ENCODE peak calls at places on chromosomes 5 and 9, in seven cellular contexts. H is OCI-LY7, B is right lobe of liver, P is endodermal cell, G is ovary, U is PC-3, Q is pancreas. L is an unnamed sample. For H3K4me1, the result is how much of the 10 kb centered on the place peaks cover.

GRCh38 chr5:16539169-16539666 is 73.6 kb upstream of the ZNF622 start:
- DNase-seq in U (peak), H (no peak), G (peak), B (peak), Q (peak), P (no peak), L (peak)

GRCh38 chr9:132488611-132489010 is 78.6 kb downstream of the CFAP77 start:
- DNase-seq in B (no peak), U (no peak), H (no peak), P (no peak), Q (no peak), G (no peak), L (no peak)

GRCh38 chr5:79590395-79590999 is 21.7 kb upstream of the TENT2 start:
- DNase-seq in U (no peak), G (no peak), P (no peak), H (no peak), Q (no peak), B (no peak), L (no peak)

GRCh38 chr9:79489241-79490000 is 82.3 kb upstream of the TLE4 start:
- DNase-seq in H (no peak), U (peak), G (no peak), Q (no peak), B (no peak), P (no peak), L (peak)

GRCh38 chr5:89572696-89573095 is 689.7 kb upstream of the MEF2C start:
- DNase-seq in B (no peak), Q (no peak), U (no peak), G (no peak), H (no peak), P (no peak), L (peak)

GRCh38 chr9:34591911-34592866 is 2.7 kb upstream of the CNTFR start:
- DNase-seq in B (no peak), Q (no peak), U (no peak), H (no peak), P (no peak), G (no peak), L (no peak)

GRCh38 chr9:22157271-22157670 is 148.2 kb upstream of the CDKN2B start:
- DNase-seq in P (no peak), G (no peak), Q (no peak), B (no peak), U (no peak), H (no peak), L (no peak)

GRCh38 chr9:35172878-35173277 is 11.1 kb downstream of the UNC13B start:
- DNase-seq in Q (no peak), P (no peak), H (no peak), U (no peak), B (no peak), G (no peak), L (no peak)

GRCh38 chr5:13325765-13326164 is 618.7 kb downstream of the DNAH5 start:
- DNase-seq in B (no peak), Q (no peak), P (no peak), H (no peak), G (no peak), U (peak), L (no peak)

GRCh38 chr9:35516481-35516880 is 26.6 kb downstream of the RUSC2 start:
- DNase-seq in H (no peak), Q (no peak), U (peak), P (no peak), G (no peak), B (no peak), L (peak)

GRCh38 chr5:16547200-16547842 is 69.5 kb downstream of the RETREG1 start:
- DNase-seq in B (no peak), G (no peak), Q (no peak), H (no peak), P (no peak), U (no peak), L (no peak)

GRCh38 chr5:66436721-66437120 is 159.5 kb upstream of the MAST4 start:
- DNase-seq in G (no peak), U (peak), H (peak), P (peak), Q (no peak), B (no peak), L (no peak)

GRCh38 chr9:128685636-128686489 is 3.2 kb upstream of the SET start:
- DNase-seq in G (no peak), U (no peak), H (peak), B (no peak), Q (no peak), P (peak), L (no peak)

GRCh38 chr5:81117566-81117965 is 115.6 kb upstream of the CKMT2 start:
- DNase-seq in B (no peak), P (no peak), G (no peak), Q (no peak), H (no peak), U (no peak), L (no peak)

GRCh38 chr9:109816490-109816889 is 36.5 kb downstream of the PALM2AKAP2 start:
- DNase-seq in H (no peak), Q (no peak), P (no peak), G (no peak), B (no peak), U (peak), L (peak)

GRCh38 chr5:123530728-123531127 is 18.8 kb downstream of the CSNK1G3 start:
- DNase-seq in Q (no peak), P (no peak), G (no peak), B (no peak), H (no peak), U (no peak), L (no peak)

GRCh38 chr5:55921617-55922016 is 70.5 kb downstream of the IL31RA start:
- DNase-seq in P (no peak), H (no peak), B (no peak), U (no peak), Q (no peak), G (no peak), L (peak)

GRCh38 chr5:81486711-81487110 is 92.8 kb upstream of the ACOT12 start:
- DNase-seq in Q (no peak), U (no peak), B (no peak), G (no peak), P (no peak), H (no peak), L (no peak)

GRCh38 chr9:123323482-123324013 is 32.4 kb upstream of the CRB2 start:
- DNase-seq in H (no peak), P (no peak), U (no peak), Q (no peak), B (no peak), G (no peak), L (no peak)

GRCh38 chr9:130243015-130243881 is 22.3 kb upstream of the HMCN2 start:
- DNase-seq in P (peak), G (peak), U (peak), Q (peak), B (peak), H (peak), L (peak)
- H3K4me3 ChIP-seq in P (no peak), G (no peak), U (no peak), Q (no peak), B (peak), H (peak), L (no peak)

GRCh38 chr5:160442824-160443431 is 21.3 kb downstream of the PTTG1 start:
- DNase-seq in G (no peak), Q (no peak), H (no peak), U (no peak), P (no peak), B (no peak), L (no peak)

GRCh38 chr5:160439205-160439600 is 17.5 kb downstream of the PTTG1 start:
- DNase-seq in G (peak), H (peak), Q (peak), B (peak), P (peak), U (peak), L (peak)

GRCh38 chr5:160436017-160436416 is 14.4 kb downstream of the PTTG1 start:
- DNase-seq in Q (no peak), U (no peak), B (no peak), H (no peak), P (no peak), G (no peak), L (no peak)

GRCh38 chr5:160441352-160441781 is 19.7 kb downstream of the PTTG1 start:
- DNase-seq in H (no peak), U (no peak), P (no peak), G (no peak), Q (no peak), B (no peak), L (peak)

DNA sequence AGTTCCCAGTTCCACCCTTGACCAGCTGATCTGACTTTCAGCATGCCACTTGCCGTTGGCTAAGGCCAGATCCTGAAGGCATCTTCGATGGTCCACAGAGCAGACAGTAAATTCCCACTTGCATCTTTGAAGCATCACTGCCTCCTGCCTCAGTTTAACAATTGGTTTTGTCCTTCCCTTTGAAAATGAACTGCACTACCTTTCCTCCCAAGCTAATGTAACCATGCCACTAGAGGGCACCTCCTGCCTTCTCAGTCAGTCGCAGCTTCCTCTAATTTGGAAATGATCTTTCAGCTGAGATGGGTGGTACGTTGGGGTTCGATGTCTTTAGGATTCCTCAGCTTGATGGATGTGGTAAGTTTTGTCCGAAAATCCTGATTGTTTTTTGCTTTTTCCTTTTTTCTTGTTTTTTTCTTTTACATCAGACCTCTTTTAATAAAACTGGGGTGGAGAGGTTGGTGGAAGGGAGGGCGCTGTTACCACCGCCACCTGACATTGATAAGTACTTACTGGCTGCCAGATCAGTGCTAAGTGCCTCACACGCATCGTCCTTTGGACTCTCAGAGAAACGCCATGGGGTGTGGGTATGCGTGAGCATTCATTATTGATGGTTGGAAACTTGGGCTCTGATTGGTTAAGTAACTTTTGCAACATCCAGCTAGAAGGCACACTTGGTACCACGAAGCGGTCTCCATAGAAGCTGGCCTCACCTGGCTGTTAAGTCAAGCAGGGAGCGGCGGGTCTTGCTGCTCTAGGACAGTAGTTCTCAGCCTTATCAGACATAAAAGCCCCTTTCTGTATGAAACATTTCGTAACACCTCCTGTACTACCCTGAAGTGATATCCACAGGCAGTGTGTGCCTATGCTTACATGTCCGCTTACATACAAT is 16.9 kb downstream of the PTTG1 start:
- DNase-seq in Q (no peak), G (peak), H (peak), U (peak), B (no peak), P (peak), L (peak)
- H3K27ac ChIP-seq in Q (no peak), G (no peak), H (no peak), U (no peak), B (no peak), P (no peak), L (no peak)

DNA sequence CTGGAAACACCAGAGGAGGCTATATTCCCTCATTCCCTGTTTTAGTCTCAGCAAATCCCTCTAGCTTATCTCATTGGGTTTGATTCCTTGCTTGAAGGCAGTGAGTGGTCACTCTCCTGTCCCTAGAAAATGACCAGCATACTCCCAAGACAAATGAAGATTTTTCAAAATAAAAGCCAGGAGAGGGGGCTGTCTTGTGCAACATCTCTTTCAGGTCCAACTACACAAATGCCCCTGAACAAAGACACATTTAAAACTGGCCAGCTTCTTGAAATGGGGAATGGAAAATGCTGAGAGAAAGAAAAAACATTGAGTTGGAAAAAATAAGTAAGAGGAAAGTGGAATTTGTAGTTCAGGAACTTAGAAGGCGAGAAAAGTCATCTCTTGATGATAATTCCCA is 49.3 kb upstream of the FAM169A start:
- DNase-seq in H (no peak), U (no peak), Q (no peak), B (no peak), P (no peak), G (no peak), L (no peak)
- H3K4me1 ChIP-seq in H (under half), U (under half), Q (under half), B (under half), P (under half), G (under half), L (under half)

DNA sequence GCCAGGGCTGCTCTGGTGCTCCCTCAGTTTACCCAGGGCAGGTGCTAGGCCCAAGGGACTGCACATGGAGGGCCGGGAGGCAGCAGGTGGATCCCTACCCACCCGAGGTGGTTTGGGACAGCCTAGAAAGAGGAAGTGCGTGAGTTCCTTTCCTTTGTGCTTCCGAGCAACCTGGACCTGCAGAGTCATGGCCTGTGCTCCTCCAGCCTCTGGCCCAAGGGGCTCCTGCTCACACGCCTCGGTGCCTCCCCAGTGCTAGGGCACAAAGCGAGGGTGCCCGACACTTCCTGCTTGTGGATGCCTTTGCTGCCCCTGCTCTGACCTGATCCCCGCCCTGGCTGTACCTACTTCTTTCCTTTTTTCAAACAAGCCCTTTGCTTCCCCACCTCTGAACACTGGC is 79.3 kb downstream of the RXRA start:
- DNase-seq in P (no peak), H (peak), U (no peak), G (no peak), B (no peak), Q (no peak), L (no peak)
- H3K4me3 ChIP-seq in P (no peak), H (no peak), U (no peak), G (no peak), B (no peak), Q (no peak), L (no peak)

DNA sequence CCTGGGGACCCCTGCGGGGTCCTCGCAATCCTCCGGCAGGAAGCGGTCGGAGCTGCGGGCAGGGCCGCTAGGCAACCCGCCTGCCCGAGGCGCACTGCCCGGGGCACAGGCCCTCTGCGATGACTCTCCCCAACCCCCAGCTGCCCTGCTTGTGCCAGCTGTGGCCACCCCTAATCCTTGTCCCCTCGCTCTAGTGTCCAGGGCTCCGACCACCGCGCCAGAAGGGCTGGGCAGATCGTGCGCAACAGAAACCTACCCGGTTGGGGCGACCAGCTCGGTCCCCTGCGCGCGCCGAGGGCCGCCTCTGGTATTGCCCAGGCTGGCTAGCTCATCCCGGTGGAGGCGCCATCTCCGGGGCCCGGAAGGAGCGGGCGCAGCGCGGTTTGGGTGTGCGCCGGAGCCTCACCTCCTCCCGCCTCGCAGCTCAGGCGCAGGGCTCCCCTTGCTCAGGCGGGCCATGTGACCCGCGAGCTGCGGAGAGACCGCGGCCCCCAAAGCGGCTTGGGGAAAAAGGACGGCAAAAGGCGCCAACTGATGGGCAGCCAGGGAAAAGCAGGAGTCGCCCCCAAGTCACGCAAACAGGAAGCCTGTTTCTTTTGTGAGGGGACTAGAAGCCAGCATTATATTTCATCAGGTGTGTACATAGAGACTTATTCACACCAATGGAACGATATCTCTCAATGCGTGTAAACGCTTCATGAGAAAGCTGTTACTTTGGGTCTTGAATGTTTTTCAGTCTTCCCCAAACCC is 46.8 kb upstream of the RNF20 start:
- DNase-seq in Q (peak), U (no peak), P (peak), G (peak), B (peak), H (no peak), L (peak)
- H3K27ac ChIP-seq in Q (peak), U (no peak), P (no peak), G (peak), B (peak), H (no peak), L (peak)

GRCh38 chr9:5532301-5532700 is 22.0 kb downstream of the PDCD1LG2 start:
- DNase-seq in Q (no peak), H (no peak), G (no peak), P (no peak), B (no peak), U (no peak), L (no peak)
- H3K4me1 ChIP-seq in Q (under half), H (under half), G (under half), P (under half), B (under half), U (under half), L (under half)

DNA sequence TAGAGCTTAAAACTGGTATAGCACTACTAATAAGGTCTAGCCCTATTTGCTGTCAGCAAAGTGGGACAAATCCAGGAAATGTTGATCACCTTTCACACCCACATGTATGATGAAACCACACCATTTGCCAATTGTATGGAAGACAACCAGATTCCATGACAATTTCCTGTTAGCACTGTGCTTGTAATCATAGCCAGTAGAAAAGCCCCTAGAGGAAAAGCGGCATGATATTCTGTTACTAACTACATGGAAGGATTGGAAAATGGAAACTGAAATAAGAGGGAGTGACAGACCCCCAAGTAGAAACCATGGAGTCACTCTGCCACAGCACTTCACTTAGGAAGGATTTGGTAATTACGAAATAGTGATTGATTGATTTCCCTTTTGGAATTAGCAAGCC is 923 bp downstream of the SPATA6L start:
- DNase-seq in U (no peak), Q (no peak), P (no peak), B (no peak), H (no peak), G (no peak), L (no peak)
- H3K4me3 ChIP-seq in U (peak), Q (peak), P (peak), B (peak), H (no peak), G (peak), L (no peak)

GRCh38 chr9:120904061-120904998 is 22.3 kb downstream of the TRAF1 start:
- DNase-seq in U (no peak), Q (no peak), G (no peak), H (peak), B (no peak), P (no peak), L (no peak)

GRCh38 chr9:120901704-120902103 is 24.7 kb upstream of the PHF19 start:
- DNase-seq in B (no peak), H (peak), G (no peak), Q (no peak), U (no peak), P (no peak), L (no peak)

GRCh38 chr9:120904999-120905793 is 21.4 kb downstream of the TRAF1 start:
- DNase-seq in P (no peak), Q (no peak), H (peak), B (no peak), G (peak), U (no peak), L (no peak)

GRCh38 chr9:120902286-120902685 is 24.3 kb downstream of the TRAF1 start:
- DNase-seq in G (no peak), B (no peak), U (no peak), H (peak), P (no peak), Q (no peak), L (no peak)

DNA sequence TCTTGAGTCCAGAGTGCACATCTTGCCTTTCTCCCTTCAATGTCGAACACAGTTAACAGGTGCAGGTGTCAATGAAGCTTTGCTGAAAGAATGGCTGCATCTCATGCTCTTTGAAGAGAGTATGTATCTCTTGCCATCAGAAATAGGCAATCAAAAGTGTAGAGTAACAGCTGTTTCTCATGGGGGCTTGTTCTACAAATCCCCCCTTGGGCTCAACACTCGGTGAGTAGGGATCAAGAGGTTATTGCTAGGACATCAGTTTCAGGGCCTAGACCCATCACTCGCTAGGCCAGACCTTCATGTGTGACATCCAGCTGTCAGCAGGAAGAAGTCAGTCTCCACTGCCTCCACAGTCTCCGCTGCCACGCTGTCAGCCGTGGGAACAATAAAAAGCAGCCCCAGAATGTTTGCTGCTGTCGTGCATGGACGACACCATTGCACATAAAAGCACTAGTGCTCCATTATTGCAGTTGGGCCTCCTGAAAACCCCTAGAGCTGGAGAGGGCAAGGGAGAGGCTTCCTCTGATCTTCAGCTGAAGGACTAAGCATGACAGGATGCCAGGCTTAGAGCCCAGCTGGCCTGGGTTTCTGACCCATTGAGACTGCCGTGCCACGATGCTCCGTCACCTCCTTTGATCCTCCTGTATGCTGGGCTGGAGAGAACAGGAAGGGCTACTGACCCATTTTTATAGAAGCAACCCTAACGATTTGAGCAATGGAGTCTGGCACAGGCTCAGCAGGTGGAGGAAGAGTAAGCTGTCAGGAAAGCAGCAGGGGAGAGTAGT is 23.6 kb downstream of the TRAF1 start:
- DNase-seq in Q (no peak), P (no peak), B (no peak), U (no peak), G (no peak), H (peak), L (no peak)
- H3K27ac ChIP-seq in Q (no peak), P (no peak), B (no peak), U (no peak), G (no peak), H (peak), L (no peak)

GRCh38 chr5:107529618-107530017 is 141.1 kb downstream of the EFNA5 start:
- DNase-seq in B (no peak), G (no peak), Q (no peak), P (no peak), H (no peak), U (no peak), L (no peak)
- H3K4me1 ChIP-seq in B (under half), G (under half), Q (under half), P (under half), H (under half), U (under half), L (under half)